ENCODE peak calls at places on chromosomes 2 and 18, in ten cellular contexts. A is NCI-H510A treated with DMSO at 0.1 percent for 48 hours; N is posterior cingulate gyrus; Q is midbrain; L is HFF-Myc; T is germinal center; F is stimulated activated CD4-positive, alpha-beta T cell treated with anti-CD3 and anti-CD28 coated beads, Interleukin-12 subunit alpha, Interleukin-12 subunit beta, amount 100 ng/mL, for 48 hours; E is endodermal cell; S is D341Med; D is CD4-positive, alpha-beta T cell. Z is an unnamed sample.

GRCh38 chr2:128773641-128774319 is 455.1 kb upstream of the HS6ST1 start:
- DNase-seq in Q (no peak), F (no peak), T (no peak), A (no peak), L (no peak), E (no peak), N (no peak), S (no peak), D (no peak), Z (no peak)

GRCh38 chr2:11621465-11621864 is 48.5 kb downstream of the NTSR2 start:
- DNase-seq in A (peak; percentile 62), S (no peak), L (no peak), T (no peak), F (no peak), Q (peak; percentile 8), N (no peak), E (no peak), D (no peak), Z (no peak)

GRCh38 chr2:136246086-136246669 is 128.2 kb upstream of the CXCR4 start:
- DNase-seq in D (no peak), E (peak; percentile 77), N (no peak), A (no peak), F (no peak), L (no peak), Q (no peak), T (peak; percentile 41), S (no peak), Z (no peak)

GRCh38 chr18:11821643-11822237 is 29.5 kb upstream of the CHMP1B start:
- DNase-seq in N (no peak), A (no peak), D (no peak), L (no peak), T (no peak), S (no peak), F (no peak), E (peak; percentile 59), Q (no peak), Z (no peak)

GRCh38 chr2:26297061-26297460 is 48.9 kb upstream of the SELENOI start:
- DNase-seq in F (no peak), A (no peak), T (no peak), E (no peak), D (no peak), N (no peak), L (no peak), Q (no peak), S (no peak), Z (no peak)

GRCh38 chr2:168766600-168766999 is 35.8 kb upstream of the NOSTRIN start:
- DNase-seq in A (no peak), Q (no peak), F (no peak), E (no peak), N (no peak), T (no peak), S (no peak), D (no peak), L (no peak), Z (no peak)

GRCh38 chr2:156087875-156088274 is 244.6 kb downstream of the NR4A2 start:
- DNase-seq in E (no peak), F (no peak), N (no peak), S (no peak), T (no peak), Q (no peak), D (no peak), A (peak; percentile 33), L (no peak), Z (peak; percentile 30)

GRCh38 chr2:226118471-226119429 is 680.9 kb downstream of the IRS1 start:
- DNase-seq in A (no peak), L (no peak), N (no peak), T (no peak), F (no peak), S (no peak), D (no peak), Q (peak; percentile 15), E (no peak), Z (peak; percentile 40)

GRCh38 chr2:30031184-30031583 is 109.8 kb upstream of the ALK start:
- DNase-seq in L (no peak), N (no peak), T (no peak), E (peak; percentile 68), F (no peak), S (no peak), A (no peak), D (no peak), Q (no peak), Z (no peak)

GRCh38 chr2:73106791-73107190 is 6.0 kb downstream of the RAB11FIP5 start:
- DNase-seq in T (no peak), E (no peak), A (no peak), Q (no peak), N (no peak), S (no peak), L (no peak), F (no peak), D (no peak), Z (no peak)

GRCh38 chr2:71813315-71813714 is 334.3 kb downstream of the CYP26B1 start:
- DNase-seq in Q (no peak), F (no peak), E (peak; percentile 27), S (no peak), D (no peak), T (no peak), N (no peak), A (no peak), L (no peak), Z (no peak)

GRCh38 chr2:129466389-129466788 is 513.1 kb upstream of the RAB6C start:
- DNase-seq in L (no peak), Q (no peak), F (no peak), S (no peak), E (no peak), N (no peak), A (no peak), D (no peak), T (no peak), Z (no peak)

GRCh38 chr2:106572541-106573148 is 85.5 kb downstream of the CD8B2 start:
- DNase-seq in N (no peak), F (peak; percentile 11), A (no peak), Q (no peak), D (no peak), L (no peak), E (peak; percentile 75), S (peak; percentile 33), T (no peak), Z (no peak)

GRCh38 chr2:54588244-54588899 is 132.2 kb downstream of the SPTBN1 start:
- DNase-seq in L (no peak), Q (no peak), F (no peak), T (no peak), S (no peak), A (no peak), E (no peak), N (no peak), D (no peak), Z (no peak)

GRCh38 chr2:35963344-35963743 is 392.2 kb upstream of the CRIM1 start:
- DNase-seq in T (no peak), D (no peak), S (no peak), F (no peak), L (no peak), E (no peak), A (no peak), N (no peak), Q (no peak), Z (no peak)

GRCh38 chr2:135825855-135826190 is 11.2 kb downstream of the LCT start:
- DNase-seq in T (no peak), A (no peak), N (no peak), L (no peak), D (no peak), Q (no peak), S (no peak), E (no peak), F (no peak), Z (no peak)

GRCh38 chr2:6917761-6918421 is 679 bp downstream of the RNF144A start:
- DNase-seq in E (peak; percentile 81), Q (no peak), F (no peak), D (no peak), S (no peak), N (no peak), A (peak; percentile 13), T (no peak), L (no peak), Z (no peak)

GRCh38 chr2:182103531-182103930 is 117.9 kb downstream of the PPP1R1C start:
- DNase-seq in N (no peak), L (no peak), F (no peak), E (no peak), S (no peak), D (no peak), Q (no peak), T (no peak), A (no peak), Z (no peak)